ENCODE peak calls at places on chromosomes 2 and 18, in nine cellular contexts. One of them, this sample, is unnamed.

GRCh38 chr2:33412920-33413319 is 63.5 kb upstream of the RASGRP3 start:
- DNase-seq in OCI-LY7: no peak
- DNase-seq in AG09319: no peak
- DNase-seq in ovary: no peak
- DNase-seq in CD14-positive monocyte: no peak
- DNase-seq in foreskin fibroblast: peak
- DNase-seq in fibroblast of lung: peak
- DNase-seq in neural crest cell: no peak
- DNase-seq in left ventricle myocardium inferior: no peak
- DNase-seq in this sample: peak

GRCh38 chr18:22166070-22166972 is 3.1 kb upstream of the GATA6 start:
- DNase-seq in OCI-LY7: no peak
- DNase-seq in AG09319: no peak
- DNase-seq in ovary: peak
- DNase-seq in CD14-positive monocyte: no peak
- DNase-seq in foreskin fibroblast: peak
- DNase-seq in fibroblast of lung: peak
- DNase-seq in neural crest cell: no peak
- DNase-seq in left ventricle myocardium inferior: peak
- DNase-seq in this sample: no peak

GRCh38 chr2:101428413-101429176 is 41.3 kb upstream of the CREG2 start:
- DNase-seq in OCI-LY7: no peak
- DNase-seq in AG09319: no peak
- DNase-seq in ovary: no peak
- DNase-seq in CD14-positive monocyte: no peak
- DNase-seq in foreskin fibroblast: no peak
- DNase-seq in fibroblast of lung: no peak
- DNase-seq in neural crest cell: no peak
- DNase-seq in left ventricle myocardium inferior: no peak
- DNase-seq in this sample: no peak

GRCh38 chr2:85951351-85952067 is 62.7 kb upstream of the ST3GAL5 start:
- DNase-seq in OCI-LY7: no peak
- DNase-seq in AG09319: no peak
- DNase-seq in ovary: no peak
- DNase-seq in CD14-positive monocyte: no peak
- DNase-seq in foreskin fibroblast: no peak
- DNase-seq in fibroblast of lung: no peak
- DNase-seq in neural crest cell: no peak
- DNase-seq in left ventricle myocardium inferior: no peak
- DNase-seq in this sample: no peak

GRCh38 chr2:19649107-19649506 is 252.7 kb downstream of the TTC32 start:
- DNase-seq in OCI-LY7: no peak
- DNase-seq in AG09319: no peak
- DNase-seq in ovary: no peak
- DNase-seq in CD14-positive monocyte: no peak
- DNase-seq in foreskin fibroblast: peak
- DNase-seq in fibroblast of lung: peak
- DNase-seq in neural crest cell: no peak
- DNase-seq in left ventricle myocardium inferior: no peak
- DNase-seq in this sample: no peak

GRCh38 chr2:26076001-26076587 is 42.2 kb downstream of the RAB10 start:
- DNase-seq in OCI-LY7: no peak
- DNase-seq in AG09319: no peak
- DNase-seq in ovary: no peak
- DNase-seq in CD14-positive monocyte: no peak
- DNase-seq in foreskin fibroblast: no peak
- DNase-seq in fibroblast of lung: no peak
- DNase-seq in neural crest cell: no peak
- DNase-seq in left ventricle myocardium inferior: no peak
- DNase-seq in this sample: no peak

GRCh38 chr2:68362069-68362468 is 3.0 kb upstream of the PLEK start:
- DNase-seq in OCI-LY7: peak
- DNase-seq in AG09319: no peak
- DNase-seq in ovary: peak
- DNase-seq in CD14-positive monocyte: peak
- DNase-seq in foreskin fibroblast: peak
- DNase-seq in fibroblast of lung: peak
- DNase-seq in neural crest cell: peak
- DNase-seq in left ventricle myocardium inferior: peak
- DNase-seq in this sample: peak

GRCh38 chr2:183078163-183078466 is 432 bp upstream of the DUSP19 start:
- DNase-seq in OCI-LY7: peak
- DNase-seq in AG09319: no peak
- DNase-seq in ovary: no peak
- DNase-seq in CD14-positive monocyte: no peak
- DNase-seq in foreskin fibroblast: no peak
- DNase-seq in fibroblast of lung: no peak
- DNase-seq in neural crest cell: no peak
- DNase-seq in left ventricle myocardium inferior: no peak
- DNase-seq in this sample: no peak

GRCh38 chr2:195322324-195322723 is 334.7 kb upstream of the SLC39A10 start:
- DNase-seq in OCI-LY7: no peak
- DNase-seq in AG09319: no peak
- DNase-seq in ovary: no peak
- DNase-seq in CD14-positive monocyte: no peak
- DNase-seq in foreskin fibroblast: peak
- DNase-seq in fibroblast of lung: no peak
- DNase-seq in neural crest cell: no peak
- DNase-seq in left ventricle myocardium inferior: no peak
- DNase-seq in this sample: no peak

GRCh38 chr2:30272761-30273573 is 41.6 kb downstream of the LBH start:
- DNase-seq in OCI-LY7: no peak
- DNase-seq in AG09319: peak
- DNase-seq in ovary: no peak
- DNase-seq in CD14-positive monocyte: no peak
- DNase-seq in foreskin fibroblast: peak
- DNase-seq in fibroblast of lung: peak
- DNase-seq in neural crest cell: no peak
- DNase-seq in left ventricle myocardium inferior: no peak
- DNase-seq in this sample: no peak

GRCh38 chr18:31587538-31587937 is 4.1 kb upstream of the TTR start:
- DNase-seq in OCI-LY7: no peak
- DNase-seq in AG09319: no peak
- DNase-seq in ovary: no peak
- DNase-seq in CD14-positive monocyte: no peak
- DNase-seq in foreskin fibroblast: no peak
- DNase-seq in fibroblast of lung: no peak
- DNase-seq in neural crest cell: no peak
- DNase-seq in left ventricle myocardium inferior: no peak
- DNase-seq in this sample: no peak

GRCh38 chr2:106570316-106570715 is 83.2 kb downstream of the CD8B2 start:
- DNase-seq in OCI-LY7: no peak
- DNase-seq in AG09319: no peak
- DNase-seq in ovary: no peak
- DNase-seq in CD14-positive monocyte: no peak
- DNase-seq in foreskin fibroblast: no peak
- DNase-seq in fibroblast of lung: no peak
- DNase-seq in neural crest cell: no peak
- DNase-seq in left ventricle myocardium inferior: no peak
- DNase-seq in this sample: no peak

GRCh38 chr2:19408592-19408991 is 50.2 kb upstream of the OSR1 start:
- DNase-seq in OCI-LY7: no peak
- DNase-seq in AG09319: no peak
- DNase-seq in ovary: no peak
- DNase-seq in CD14-positive monocyte: no peak
- DNase-seq in foreskin fibroblast: peak
- DNase-seq in fibroblast of lung: peak
- DNase-seq in neural crest cell: no peak
- DNase-seq in left ventricle myocardium inferior: no peak
- DNase-seq in this sample: no peak

GRCh38 chr2:65071499-65072180 is 15.4 kb downstream of the CEP68 start:
- DNase-seq in OCI-LY7: peak
- DNase-seq in AG09319: no peak
- DNase-seq in ovary: peak
- DNase-seq in CD14-positive monocyte: no peak
- DNase-seq in foreskin fibroblast: peak
- DNase-seq in fibroblast of lung: no peak
- DNase-seq in neural crest cell: no peak
- DNase-seq in left ventricle myocardium inferior: no peak
- DNase-seq in this sample: no peak
- TF ChIP-seq CTCF in OCI-LY7: peak
- TF ChIP-seq CTCF in AG09319: peak
- TF ChIP-seq CTCF in ovary: no peak
- TF ChIP-seq CTCF in CD14-positive monocyte: peak
- TF ChIP-seq CTCF in foreskin fibroblast: peak
- TF ChIP-seq CTCF in fibroblast of lung: peak
- TF ChIP-seq CTCF in neural crest cell: peak
- TF ChIP-seq CTCF in left ventricle myocardium inferior: peak
- TF ChIP-seq CTCF in this sample: peak

GRCh38 chr18:48859311-48860275 is 91.2 kb downstream of the SMAD7 start:
- DNase-seq in OCI-LY7: no peak
- DNase-seq in AG09319: no peak
- DNase-seq in ovary: peak
- DNase-seq in CD14-positive monocyte: no peak
- DNase-seq in foreskin fibroblast: peak
- DNase-seq in fibroblast of lung: no peak
- DNase-seq in neural crest cell: peak
- DNase-seq in left ventricle myocardium inferior: no peak
- DNase-seq in this sample: no peak
- TF ChIP-seq CTCF in OCI-LY7: no peak
- TF ChIP-seq CTCF in AG09319: no peak
- TF ChIP-seq CTCF in ovary: no peak
- TF ChIP-seq CTCF in CD14-positive monocyte: no peak
- TF ChIP-seq CTCF in foreskin fibroblast: no peak
- TF ChIP-seq CTCF in fibroblast of lung: no peak
- TF ChIP-seq CTCF in neural crest cell: no peak
- TF ChIP-seq CTCF in left ventricle myocardium inferior: no peak
- TF ChIP-seq CTCF in this sample: no peak

DNA sequence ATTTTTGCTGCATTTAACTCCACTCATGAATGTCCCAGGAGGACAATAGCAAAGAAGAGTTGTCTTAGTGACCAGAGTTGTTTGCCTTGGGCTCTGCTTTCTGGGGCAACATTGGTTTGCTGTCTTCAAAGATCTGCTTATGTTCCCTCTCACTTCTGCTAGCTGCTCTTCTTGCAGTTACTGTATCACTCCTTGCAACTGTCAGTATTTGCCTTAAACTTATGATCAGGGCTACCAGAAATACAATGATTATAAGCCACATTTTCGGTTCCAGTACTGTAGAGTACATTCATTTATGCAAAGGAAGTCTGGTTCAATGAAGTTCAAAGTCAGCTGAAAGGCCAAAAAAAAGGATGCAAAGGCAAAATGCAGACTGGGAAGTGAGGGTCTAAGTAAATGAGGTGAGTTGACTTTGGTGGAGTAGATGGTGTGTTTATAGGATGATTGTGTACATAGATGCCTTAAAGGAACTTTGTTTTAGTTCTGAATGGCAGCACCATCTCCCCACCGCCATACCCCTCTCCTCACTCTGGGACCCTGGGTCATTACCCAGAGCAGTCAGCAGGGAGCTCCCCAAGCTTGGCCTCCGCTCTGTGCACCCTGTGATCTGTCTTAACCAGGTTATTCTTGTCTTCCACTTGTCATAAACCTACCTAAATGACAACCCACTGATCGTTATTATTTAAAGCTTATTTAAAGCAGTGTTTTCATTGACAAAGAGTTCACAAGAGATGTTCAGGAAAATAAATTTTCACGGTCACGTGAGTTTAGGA is 236.0 kb downstream of the DOK6 start:
- DNase-seq in OCI-LY7: no peak
- DNase-seq in AG09319: no peak
- DNase-seq in ovary: no peak
- DNase-seq in CD14-positive monocyte: no peak
- DNase-seq in foreskin fibroblast: no peak
- DNase-seq in fibroblast of lung: no peak
- DNase-seq in neural crest cell: no peak
- DNase-seq in left ventricle myocardium inferior: no peak
- DNase-seq in this sample: peak
- TF ChIP-seq CTCF in OCI-LY7: no peak
- TF ChIP-seq CTCF in AG09319: no peak
- TF ChIP-seq CTCF in ovary: no peak
- TF ChIP-seq CTCF in CD14-positive monocyte: no peak
- TF ChIP-seq CTCF in foreskin fibroblast: peak
- TF ChIP-seq CTCF in fibroblast of lung: peak
- TF ChIP-seq CTCF in neural crest cell: peak
- TF ChIP-seq CTCF in left ventricle myocardium inferior: peak
- TF ChIP-seq CTCF in this sample: peak

GRCh38 chr2:168256448-168256847 is 9.1 kb upstream of the STK39 start:
- DNase-seq in OCI-LY7: no peak
- DNase-seq in AG09319: no peak
- DNase-seq in ovary: no peak
- DNase-seq in CD14-positive monocyte: no peak
- DNase-seq in foreskin fibroblast: no peak
- DNase-seq in fibroblast of lung: no peak
- DNase-seq in neural crest cell: no peak
- DNase-seq in left ventricle myocardium inferior: no peak
- DNase-seq in this sample: no peak

GRCh38 chr2:168255103-168255502 is 7.7 kb upstream of the STK39 start:
- DNase-seq in OCI-LY7: no peak
- DNase-seq in AG09319: no peak
- DNase-seq in ovary: no peak
- DNase-seq in CD14-positive monocyte: no peak
- DNase-seq in foreskin fibroblast: peak
- DNase-seq in fibroblast of lung: no peak
- DNase-seq in neural crest cell: no peak
- DNase-seq in left ventricle myocardium inferior: no peak
- DNase-seq in this sample: no peak

GRCh38 chr2:168255866-168256265 is 8.5 kb upstream of the STK39 start:
- DNase-seq in OCI-LY7: no peak
- DNase-seq in AG09319: no peak
- DNase-seq in ovary: no peak
- DNase-seq in CD14-positive monocyte: no peak
- DNase-seq in foreskin fibroblast: no peak
- DNase-seq in fibroblast of lung: no peak
- DNase-seq in neural crest cell: no peak
- DNase-seq in left ventricle myocardium inferior: no peak
- DNase-seq in this sample: no peak

GRCh38 chr2:168253379-168253778 is 6.0 kb upstream of the STK39 start:
- DNase-seq in OCI-LY7: no peak
- DNase-seq in AG09319: no peak
- DNase-seq in ovary: no peak
- DNase-seq in CD14-positive monocyte: no peak
- DNase-seq in foreskin fibroblast: no peak
- DNase-seq in fibroblast of lung: no peak
- DNase-seq in neural crest cell: no peak
- DNase-seq in left ventricle myocardium inferior: no peak
- DNase-seq in this sample: no peak

DNA sequence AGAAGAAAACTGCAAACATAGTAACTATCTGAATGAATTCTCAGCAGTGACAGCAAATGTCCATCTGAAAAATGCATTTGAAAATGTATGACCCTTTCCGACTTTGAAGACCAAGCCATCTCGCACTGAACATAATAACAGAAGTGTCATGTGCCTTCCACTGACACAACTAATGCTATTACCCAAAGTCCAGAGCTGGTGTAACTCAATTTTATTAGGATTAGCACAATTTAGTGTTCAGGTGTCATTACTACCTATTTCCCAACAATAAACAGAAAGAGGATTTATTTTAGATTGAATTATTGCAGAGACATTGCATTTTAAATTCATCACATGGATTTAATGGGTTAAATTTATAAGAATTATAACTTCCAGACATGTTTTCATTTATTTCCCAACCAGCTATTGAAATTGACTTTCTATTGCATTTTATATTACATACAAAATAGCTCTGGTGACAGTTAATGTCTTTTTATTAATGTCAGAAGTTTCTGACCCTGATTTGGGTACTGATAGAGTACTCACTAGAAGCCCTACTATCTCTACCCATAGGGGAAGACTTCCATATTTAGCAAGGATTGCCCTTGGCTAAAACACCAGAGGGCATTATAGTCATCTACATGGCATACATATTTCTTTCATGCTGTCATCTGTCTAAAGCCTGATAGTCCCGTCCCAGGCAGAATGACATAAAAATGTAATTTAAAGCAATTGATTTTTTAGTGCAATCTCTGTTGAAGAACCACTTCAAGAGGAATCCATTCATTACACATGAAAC is 7.0 kb upstream of the STK39 start:
- DNase-seq in OCI-LY7: no peak
- DNase-seq in AG09319: no peak
- DNase-seq in ovary: no peak
- DNase-seq in CD14-positive monocyte: no peak
- DNase-seq in foreskin fibroblast: peak
- DNase-seq in fibroblast of lung: peak
- DNase-seq in neural crest cell: no peak
- DNase-seq in left ventricle myocardium inferior: no peak
- DNase-seq in this sample: no peak
- TF ChIP-seq CTCF in OCI-LY7: no peak
- TF ChIP-seq CTCF in AG09319: no peak
- TF ChIP-seq CTCF in ovary: no peak
- TF ChIP-seq CTCF in CD14-positive monocyte: no peak
- TF ChIP-seq CTCF in foreskin fibroblast: no peak
- TF ChIP-seq CTCF in fibroblast of lung: peak
- TF ChIP-seq CTCF in neural crest cell: no peak
- TF ChIP-seq CTCF in left ventricle myocardium inferior: no peak
- TF ChIP-seq CTCF in this sample: no peak

This sample was measured in GM12865.